ENCODE peak calls at places on chromosomes 12 and 14, in eight cellular contexts. One of them, this sample, is unnamed.
A peak's percentile ranks its signal among the peaks of the same experiment; 100 is the strongest.

GRCh38 chr12:9813821-9814798 is 13.2 kb upstream of the KLRF1 start:
- DNase-seq in NCI-H2081: no peak
- DNase-seq in Kasumi-1: peak; percentile 77
- DNase-seq in activated naive CD8-positive, alpha-beta T cell treated with anti-CD3 and anti-CD28 coated beads, Interleukin-2, amount 10 ng/mL, durations not matched to agents 7 days and 5 days: peak; percentile 97
- DNase-seq in lung: peak; percentile 82
- DNase-seq in mesenchymal stem cell: peak; percentile 53
- DNase-seq in HCT116: peak; percentile 13
- DNase-seq in T-helper 2 cell: peak; percentile 77
- DNase-seq in this sample: peak; percentile 56

GRCh38 chr12:93167841-93168492 is 209.8 kb upstream of the NUDT4 start:
- DNase-seq in activated naive CD8-positive, alpha-beta T cell treated with anti-CD3 and anti-CD28 coated beads, Interleukin-2, amount 10 ng/mL, durations not matched to agents 7 days and 5 days: no peak
- DNase-seq in NCI-H2081: no peak
- DNase-seq in T-helper 2 cell: no peak
- DNase-seq in lung: no peak
- DNase-seq in HCT116: no peak
- DNase-seq in mesenchymal stem cell: peak; percentile 61
- DNase-seq in Kasumi-1: peak; percentile 26
- DNase-seq in this sample: peak; percentile 48

GRCh38 chr14:75450381-75451276 is 22.8 kb downstream of the JDP2 start:
- DNase-seq in T-helper 2 cell: no peak
- DNase-seq in HCT116: no peak
- DNase-seq in lung: peak; percentile 75
- DNase-seq in Kasumi-1: no peak
- DNase-seq in NCI-H2081: peak; percentile 63
- DNase-seq in activated naive CD8-positive, alpha-beta T cell treated with anti-CD3 and anti-CD28 coated beads, Interleukin-2, amount 10 ng/mL, durations not matched to agents 7 days and 5 days: no peak
- DNase-seq in mesenchymal stem cell: no peak
- DNase-seq in this sample: no peak

GRCh38 chr14:92500491-92500941 is 13.1 kb upstream of the RIN3 start:
- DNase-seq in lung: no peak
- DNase-seq in mesenchymal stem cell: no peak
- DNase-seq in Kasumi-1: no peak
- DNase-seq in activated naive CD8-positive, alpha-beta T cell treated with anti-CD3 and anti-CD28 coated beads, Interleukin-2, amount 10 ng/mL, durations not matched to agents 7 days and 5 days: no peak
- DNase-seq in HCT116: no peak
- DNase-seq in NCI-H2081: peak; percentile 41
- DNase-seq in T-helper 2 cell: no peak
- DNase-seq in this sample: no peak

GRCh38 chr12:25496098-25496587 is 56.9 kb downstream of the LMNTD1 start:
- DNase-seq in mesenchymal stem cell: peak; percentile 12
- DNase-seq in lung: no peak
- DNase-seq in NCI-H2081: no peak
- DNase-seq in Kasumi-1: no peak
- DNase-seq in HCT116: no peak
- DNase-seq in activated naive CD8-positive, alpha-beta T cell treated with anti-CD3 and anti-CD28 coated beads, Interleukin-2, amount 10 ng/mL, durations not matched to agents 7 days and 5 days: no peak
- DNase-seq in T-helper 2 cell: no peak
- DNase-seq in this sample: peak; percentile 38

GRCh38 chr12:96812153-96812552 is 94.9 kb upstream of the NEDD1 start:
- DNase-seq in mesenchymal stem cell: no peak
- DNase-seq in HCT116: no peak
- DNase-seq in lung: no peak
- DNase-seq in Kasumi-1: no peak
- DNase-seq in activated naive CD8-positive, alpha-beta T cell treated with anti-CD3 and anti-CD28 coated beads, Interleukin-2, amount 10 ng/mL, durations not matched to agents 7 days and 5 days: no peak
- DNase-seq in T-helper 2 cell: no peak
- DNase-seq in NCI-H2081: no peak
- DNase-seq in this sample: no peak

GRCh38 chr12:57237952-57238853 is 8.7 kb downstream of the SHMT2 start:
- DNase-seq in T-helper 2 cell: no peak
- DNase-seq in NCI-H2081: peak; percentile 40
- DNase-seq in HCT116: no peak
- DNase-seq in activated naive CD8-positive, alpha-beta T cell treated with anti-CD3 and anti-CD28 coated beads, Interleukin-2, amount 10 ng/mL, durations not matched to agents 7 days and 5 days: peak; percentile 56
- DNase-seq in mesenchymal stem cell: peak; percentile 38
- DNase-seq in Kasumi-1: peak; percentile 42
- DNase-seq in lung: no peak
- DNase-seq in this sample: peak; percentile 22

GRCh38 chr14:73014105-73014504 is 12.8 kb downstream of the ZFYVE1 start:
- DNase-seq in mesenchymal stem cell: peak; percentile 74
- DNase-seq in HCT116: no peak
- DNase-seq in T-helper 2 cell: no peak
- DNase-seq in NCI-H2081: no peak
- DNase-seq in activated naive CD8-positive, alpha-beta T cell treated with anti-CD3 and anti-CD28 coated beads, Interleukin-2, amount 10 ng/mL, durations not matched to agents 7 days and 5 days: no peak
- DNase-seq in Kasumi-1: no peak
- DNase-seq in lung: no peak
- DNase-seq in this sample: peak; percentile 42

GRCh38 chr14:94421316-94421715 is 31.3 kb downstream of the SERPINA11 start:
- DNase-seq in mesenchymal stem cell: no peak
- DNase-seq in lung: no peak
- DNase-seq in HCT116: no peak
- DNase-seq in T-helper 2 cell: no peak
- DNase-seq in activated naive CD8-positive, alpha-beta T cell treated with anti-CD3 and anti-CD28 coated beads, Interleukin-2, amount 10 ng/mL, durations not matched to agents 7 days and 5 days: no peak
- DNase-seq in Kasumi-1: no peak
- DNase-seq in NCI-H2081: no peak
- DNase-seq in this sample: no peak

GRCh38 chr12:109775172-109775881 is 57.9 kb downstream of the TRPV4 start:
- DNase-seq in Kasumi-1: peak; percentile 60
- DNase-seq in mesenchymal stem cell: peak; percentile 69
- DNase-seq in lung: peak; percentile 70
- DNase-seq in T-helper 2 cell: peak; percentile 44
- DNase-seq in NCI-H2081: peak; percentile 76
- DNase-seq in activated naive CD8-positive, alpha-beta T cell treated with anti-CD3 and anti-CD28 coated beads, Interleukin-2, amount 10 ng/mL, durations not matched to agents 7 days and 5 days: peak; percentile 78
- DNase-seq in HCT116: no peak
- DNase-seq in this sample: peak; percentile 66

GRCh38 chr14:93269341-93270068 is 62.4 kb downstream of the UBR7 start:
- DNase-seq in lung: no peak
- DNase-seq in Kasumi-1: no peak
- DNase-seq in T-helper 2 cell: no peak
- DNase-seq in HCT116: no peak
- DNase-seq in NCI-H2081: no peak
- DNase-seq in mesenchymal stem cell: peak; percentile 82
- DNase-seq in activated naive CD8-positive, alpha-beta T cell treated with anti-CD3 and anti-CD28 coated beads, Interleukin-2, amount 10 ng/mL, durations not matched to agents 7 days and 5 days: no peak
- DNase-seq in this sample: peak; percentile 61

GRCh38 chr14:58107947-58108552 is 44.0 kb downstream of the ARMH4 start:
- DNase-seq in mesenchymal stem cell: peak; percentile 65
- DNase-seq in HCT116: peak; percentile 52
- DNase-seq in T-helper 2 cell: no peak
- DNase-seq in lung: no peak
- DNase-seq in activated naive CD8-positive, alpha-beta T cell treated with anti-CD3 and anti-CD28 coated beads, Interleukin-2, amount 10 ng/mL, durations not matched to agents 7 days and 5 days: no peak
- DNase-seq in Kasumi-1: peak; percentile 84
- DNase-seq in NCI-H2081: peak; percentile 54
- DNase-seq in this sample: peak; percentile 77